ENCODE peak calls at places on chromosomes 12 and 14, in ten cellular contexts. One of them, this sample, is unnamed. For H3K9me3, the result is how much of the 10 kb centered on the place peaks cover.

GRCh38 chr12:75759842-75760260 is 248.4 kb upstream of the KRR1 start:
- DNase-seq in H1: no peak
- DNase-seq in A549: peak
- DNase-seq in suprapubic skin: no peak
- DNase-seq in IMR-90: peak
- DNase-seq in upper lobe of left lung: no peak
- DNase-seq in heart left ventricle: no peak
- DNase-seq in body of pancreas: no peak
- DNase-seq in adrenal gland: no peak
- DNase-seq in ovary: no peak
- DNase-seq in this sample: no peak

GRCh38 chr12:113070117-113070906 is 13.8 kb downstream of the DTX1 start:
- DNase-seq in H1: no peak
- DNase-seq in A549: no peak
- DNase-seq in suprapubic skin: no peak
- DNase-seq in IMR-90: no peak
- DNase-seq in upper lobe of left lung: peak
- DNase-seq in heart left ventricle: peak
- DNase-seq in body of pancreas: no peak
- DNase-seq in adrenal gland: no peak
- DNase-seq in ovary: no peak
- DNase-seq in this sample: no peak

GRCh38 chr12:76190249-76190648 is 105.8 kb upstream of the NAP1L1 start:
- DNase-seq in H1: no peak
- DNase-seq in A549: no peak
- DNase-seq in suprapubic skin: no peak
- DNase-seq in IMR-90: no peak
- DNase-seq in upper lobe of left lung: no peak
- DNase-seq in heart left ventricle: no peak
- DNase-seq in body of pancreas: no peak
- DNase-seq in adrenal gland: no peak
- DNase-seq in ovary: no peak
- DNase-seq in this sample: no peak

GRCh38 chr12:51904951-51905471 is 2.3 kb upstream of the ACVRL1 start:
- DNase-seq in H1: no peak
- DNase-seq in A549: no peak
- DNase-seq in suprapubic skin: peak
- DNase-seq in IMR-90: peak
- DNase-seq in upper lobe of left lung: no peak
- DNase-seq in heart left ventricle: peak
- DNase-seq in body of pancreas: no peak
- DNase-seq in adrenal gland: no peak
- DNase-seq in ovary: no peak
- DNase-seq in this sample: no peak

GRCh38 chr14:30854492-30854891 is 19.9 kb upstream of the COCH start:
- DNase-seq in H1: no peak
- DNase-seq in A549: no peak
- DNase-seq in suprapubic skin: no peak
- DNase-seq in IMR-90: no peak
- DNase-seq in upper lobe of left lung: no peak
- DNase-seq in heart left ventricle: no peak
- DNase-seq in body of pancreas: no peak
- DNase-seq in adrenal gland: no peak
- DNase-seq in ovary: no peak
- DNase-seq in this sample: no peak

GRCh38 chr12:74021937-74022336 is 515.7 kb upstream of the ATXN7L3B start:
- DNase-seq in H1: peak
- DNase-seq in A549: peak
- DNase-seq in suprapubic skin: no peak
- DNase-seq in IMR-90: no peak
- DNase-seq in upper lobe of left lung: no peak
- DNase-seq in heart left ventricle: peak
- DNase-seq in body of pancreas: peak
- DNase-seq in adrenal gland: peak
- DNase-seq in ovary: peak
- DNase-seq in this sample: no peak

GRCh38 chr12:58529897-58530296 is 390.4 kb downstream of the LRIG3 start:
- DNase-seq in H1: no peak
- DNase-seq in A549: no peak
- DNase-seq in suprapubic skin: no peak
- DNase-seq in IMR-90: peak
- DNase-seq in upper lobe of left lung: no peak
- DNase-seq in heart left ventricle: no peak
- DNase-seq in body of pancreas: no peak
- DNase-seq in adrenal gland: no peak
- DNase-seq in ovary: no peak
- DNase-seq in this sample: no peak

GRCh38 chr14:65348137-65348536 is 64.4 kb upstream of the FUT8 start:
- DNase-seq in H1: no peak
- DNase-seq in A549: no peak
- DNase-seq in suprapubic skin: no peak
- DNase-seq in IMR-90: no peak
- DNase-seq in upper lobe of left lung: no peak
- DNase-seq in heart left ventricle: peak
- DNase-seq in body of pancreas: no peak
- DNase-seq in adrenal gland: no peak
- DNase-seq in ovary: peak
- DNase-seq in this sample: no peak

GRCh38 chr14:104473244-104473565 is 106.4 kb upstream of the C14orf180 start:
- DNase-seq in H1: peak
- DNase-seq in A549: no peak
- DNase-seq in suprapubic skin: no peak
- DNase-seq in IMR-90: no peak
- DNase-seq in upper lobe of left lung: no peak
- DNase-seq in heart left ventricle: no peak
- DNase-seq in body of pancreas: no peak
- DNase-seq in adrenal gland: no peak
- DNase-seq in ovary: no peak
- DNase-seq in this sample: no peak

DNA sequence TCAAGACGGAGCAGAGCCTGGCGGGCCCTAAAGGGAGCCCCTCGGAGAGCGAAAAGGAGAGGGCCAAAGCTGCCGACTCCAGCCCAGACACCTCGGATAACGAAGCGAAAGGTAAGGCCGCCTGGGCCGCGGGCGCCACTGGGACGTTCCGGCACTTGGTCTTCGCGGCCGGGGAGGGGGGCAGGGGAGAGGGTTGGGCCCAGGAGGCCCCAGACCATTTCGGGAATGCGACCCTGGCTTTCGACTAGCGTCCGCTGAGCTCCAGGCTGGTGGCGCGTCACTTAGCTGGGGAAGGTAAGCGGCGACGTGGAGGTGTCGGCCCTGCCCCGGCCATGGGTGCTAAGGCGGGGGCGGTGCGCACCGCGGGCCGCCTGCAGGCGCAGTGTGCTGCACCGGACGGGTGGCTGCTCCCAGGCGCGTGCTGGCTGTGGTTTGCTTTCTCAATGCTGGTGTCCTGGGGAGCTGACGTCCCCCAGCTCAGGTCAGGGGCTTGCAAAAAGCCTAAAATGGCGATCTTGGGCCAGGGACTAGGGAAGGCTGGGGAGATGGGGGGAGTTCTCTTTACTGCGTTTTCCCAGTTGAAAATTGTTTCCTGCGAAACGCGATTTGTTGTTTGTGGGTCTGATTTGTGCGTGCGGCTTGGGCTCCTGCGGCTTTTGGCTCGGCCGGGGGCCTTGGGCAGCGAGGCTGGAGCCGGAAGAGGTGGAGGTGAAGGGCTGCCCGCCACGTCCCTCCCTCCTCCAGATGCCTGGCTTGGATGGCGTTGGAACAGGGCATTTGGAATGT is 1.1 kb downstream of the HOXC10 start:
- DNase-seq in H1: no peak
- DNase-seq in A549: no peak
- DNase-seq in suprapubic skin: no peak
- DNase-seq in IMR-90: no peak
- DNase-seq in upper lobe of left lung: peak
- DNase-seq in heart left ventricle: peak
- DNase-seq in body of pancreas: no peak
- DNase-seq in adrenal gland: no peak
- DNase-seq in ovary: peak
- DNase-seq in this sample: no peak
- H3K27ac ChIP-seq in H1: no peak
- H3K27ac ChIP-seq in A549: no peak
- H3K27ac ChIP-seq in suprapubic skin: peak
- H3K27ac ChIP-seq in IMR-90: no peak
- H3K27ac ChIP-seq in upper lobe of left lung: no peak
- H3K27ac ChIP-seq in heart left ventricle: no peak
- H3K27ac ChIP-seq in body of pancreas: no peak
- H3K27ac ChIP-seq in adrenal gland: no peak
- H3K27ac ChIP-seq in ovary: no peak
- H3K27ac ChIP-seq in this sample: no peak

GRCh38 chr12:104516821-104517220 is 60.1 kb downstream of the CHST11 start:
- DNase-seq in H1: no peak
- DNase-seq in A549: no peak
- DNase-seq in suprapubic skin: no peak
- DNase-seq in IMR-90: no peak
- DNase-seq in upper lobe of left lung: no peak
- DNase-seq in heart left ventricle: no peak
- DNase-seq in body of pancreas: no peak
- DNase-seq in adrenal gland: no peak
- DNase-seq in ovary: no peak
- DNase-seq in this sample: no peak
- H3K9me3 ChIP-seq in H1: under half
- H3K9me3 ChIP-seq in A549: under half
- H3K9me3 ChIP-seq in suprapubic skin: under half
- H3K9me3 ChIP-seq in IMR-90: under half
- H3K9me3 ChIP-seq in upper lobe of left lung: under half
- H3K9me3 ChIP-seq in heart left ventricle: under half
- H3K9me3 ChIP-seq in body of pancreas: under half
- H3K9me3 ChIP-seq in adrenal gland: under half
- H3K9me3 ChIP-seq in ovary: under half
- H3K9me3 ChIP-seq in this sample: under half

DNA sequence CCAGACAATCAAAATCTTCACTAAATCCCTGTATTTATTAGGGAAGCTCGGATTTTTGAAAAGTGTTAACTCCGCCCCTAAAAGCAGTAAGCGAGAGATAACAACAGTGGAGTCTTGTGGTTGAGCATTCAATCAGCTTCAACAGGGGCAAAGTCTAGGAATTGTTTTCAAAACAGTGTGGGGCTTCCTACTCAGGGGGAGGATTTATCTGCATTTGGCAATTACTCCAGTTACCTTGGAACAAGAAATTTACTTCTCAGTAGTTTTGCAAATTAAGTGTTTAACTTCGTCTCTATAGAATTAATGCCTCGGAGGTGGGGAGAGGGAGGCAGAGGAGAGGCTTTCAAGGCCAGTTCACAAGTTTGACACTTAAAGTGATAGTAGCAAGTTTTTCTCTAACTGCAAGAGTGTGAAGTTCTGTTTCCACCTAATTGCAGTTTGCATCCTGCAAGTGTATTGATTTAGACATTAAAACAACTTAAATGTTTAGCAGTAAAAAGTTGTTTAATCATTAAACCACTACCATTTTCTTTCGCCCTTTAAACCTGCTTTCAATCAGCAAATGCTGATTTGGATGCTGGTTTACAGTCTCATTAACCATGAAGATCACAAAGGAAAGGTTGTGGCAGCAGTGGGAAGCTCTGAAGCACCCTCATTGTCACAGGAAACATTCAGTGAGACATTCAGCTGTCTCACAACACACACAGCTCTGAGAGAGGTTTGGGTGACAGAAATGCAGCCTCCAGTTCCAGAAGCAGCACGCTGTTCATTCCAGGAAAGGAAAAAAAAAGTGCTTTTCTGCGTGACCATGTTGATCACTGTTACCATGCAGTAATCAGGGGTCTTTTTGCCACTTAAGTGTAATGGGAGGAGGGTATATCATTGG is 102.1 kb downstream of the HMGA2 start:
- DNase-seq in H1: no peak
- DNase-seq in A549: no peak
- DNase-seq in suprapubic skin: no peak
- DNase-seq in IMR-90: no peak
- DNase-seq in upper lobe of left lung: no peak
- DNase-seq in heart left ventricle: no peak
- DNase-seq in body of pancreas: no peak
- DNase-seq in adrenal gland: no peak
- DNase-seq in ovary: no peak
- DNase-seq in this sample: no peak
- TF ChIP-seq POLR2A in H1: no peak
- TF ChIP-seq POLR2A in A549: no peak
- TF ChIP-seq POLR2A in suprapubic skin: no peak
- TF ChIP-seq POLR2A in IMR-90: no peak
- TF ChIP-seq POLR2A in upper lobe of left lung: no peak
- TF ChIP-seq POLR2A in heart left ventricle: no peak
- TF ChIP-seq POLR2A in body of pancreas: no peak
- TF ChIP-seq POLR2A in adrenal gland: no peak
- TF ChIP-seq POLR2A in ovary: no peak
- TF ChIP-seq POLR2A in this sample: no peak

DNA sequence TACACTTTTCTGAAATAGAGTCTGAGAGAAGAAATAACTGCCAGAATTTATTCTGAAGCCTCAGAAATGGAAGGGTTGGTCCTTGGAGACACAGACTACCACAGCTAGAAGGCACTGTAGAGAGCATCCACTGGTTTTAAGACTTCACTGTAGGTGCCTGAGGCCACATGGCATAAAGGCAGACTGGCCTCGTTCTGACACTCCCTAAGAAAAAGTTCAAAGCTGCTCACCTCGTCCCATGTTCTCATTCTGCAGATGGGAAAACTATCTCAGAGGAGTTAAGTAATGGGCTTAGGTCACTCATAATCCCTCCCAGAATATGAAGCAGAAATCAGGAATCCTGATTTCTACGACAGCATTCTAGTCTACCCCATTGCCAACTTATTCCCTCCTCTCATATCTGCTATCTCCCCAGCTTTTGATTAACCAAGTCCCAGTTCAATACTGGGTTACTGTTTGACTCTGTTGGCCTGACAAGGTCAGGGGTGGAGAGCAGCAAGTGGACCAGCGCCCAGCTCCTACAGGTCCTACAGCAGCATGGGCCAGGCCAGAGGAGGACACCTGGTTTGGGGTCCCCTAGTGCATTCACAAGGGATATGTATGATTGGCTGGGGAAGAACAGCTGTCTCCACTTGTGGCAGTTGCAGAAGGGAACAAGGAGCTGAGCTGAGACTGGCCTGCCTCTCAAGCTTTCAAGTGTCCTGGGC is 3.7 kb downstream of the ITGA5 start:
- DNase-seq in H1: no peak
- DNase-seq in A549: no peak
- DNase-seq in suprapubic skin: peak
- DNase-seq in IMR-90: no peak
- DNase-seq in upper lobe of left lung: no peak
- DNase-seq in heart left ventricle: no peak
- DNase-seq in body of pancreas: no peak
- DNase-seq in adrenal gland: no peak
- DNase-seq in ovary: no peak
- DNase-seq in this sample: no peak
- H3K27ac ChIP-seq in H1: no peak
- H3K27ac ChIP-seq in A549: no peak
- H3K27ac ChIP-seq in suprapubic skin: peak
- H3K27ac ChIP-seq in IMR-90: no peak
- H3K27ac ChIP-seq in upper lobe of left lung: peak
- H3K27ac ChIP-seq in heart left ventricle: peak
- H3K27ac ChIP-seq in body of pancreas: peak
- H3K27ac ChIP-seq in adrenal gland: no peak
- H3K27ac ChIP-seq in ovary: no peak
- H3K27ac ChIP-seq in this sample: peak

This sample was measured in prostate gland.